ENCODE peak calls at places on chromosomes 1 and 21, in five cellular contexts. One of them, this sample, is unnamed.

GRCh38 chr1:150484861-150485260 is 2.4 kb upstream of the TARS2 start:
- DNase-seq in small intestine: peak
- DNase-seq in GM23338: peak
- DNase-seq in SJSA1: no peak
- DNase-seq in PC-9: no peak
- DNase-seq in this sample: no peak

GRCh38 chr1:247331526-247332214 is at the start of gene ZNF496:
- DNase-seq in SJSA1: peak
- DNase-seq in GM23338: peak
- DNase-seq in PC-9: peak
- DNase-seq in small intestine: peak
- DNase-seq in this sample: peak

GRCh38 chr1:68453060-68453665 is 3.4 kb upstream of the RPE65 start:
- DNase-seq in GM23338: no peak
- DNase-seq in PC-9: peak
- DNase-seq in SJSA1: no peak
- DNase-seq in small intestine: no peak
- DNase-seq in this sample: no peak

GRCh38 chr1:162678439-162678838 is 46.2 kb downstream of the DDR2 start:
- DNase-seq in small intestine: peak
- DNase-seq in SJSA1: no peak
- DNase-seq in PC-9: no peak
- DNase-seq in GM23338: no peak
- DNase-seq in this sample: no peak

GRCh38 chr1:77175230-77175844 is 43.9 kb downstream of the PIGK start:
- DNase-seq in GM23338: peak
- DNase-seq in SJSA1: no peak
- DNase-seq in PC-9: no peak
- DNase-seq in small intestine: no peak
- DNase-seq in this sample: no peak

GRCh38 chr1:155000475-155000724 is 2.2 kb upstream of the ZBTB7B start:
- DNase-seq in SJSA1: no peak
- DNase-seq in PC-9: no peak
- DNase-seq in small intestine: no peak
- DNase-seq in GM23338: no peak
- DNase-seq in this sample: no peak

GRCh38 chr1:246153796-246154212 is 353.3 kb downstream of the SMYD3 start:
- DNase-seq in SJSA1: no peak
- DNase-seq in PC-9: no peak
- DNase-seq in GM23338: no peak
- DNase-seq in small intestine: no peak
- DNase-seq in this sample: no peak

GRCh38 chr1:18957532-18958295 is 1.2 kb upstream of the IFFO2 start:
- DNase-seq in PC-9: no peak
- DNase-seq in GM23338: no peak
- DNase-seq in small intestine: no peak
- DNase-seq in SJSA1: no peak
- DNase-seq in this sample: no peak

GRCh38 chr21:45064091-45064490 is 10.3 kb upstream of the ADARB1 start:
- DNase-seq in GM23338: no peak
- DNase-seq in SJSA1: no peak
- DNase-seq in PC-9: no peak
- DNase-seq in small intestine: no peak
- DNase-seq in this sample: no peak

GRCh38 chr1:235821361-235821981 is 45.2 kb downstream of the LYST start:
- DNase-seq in GM23338: no peak
- DNase-seq in PC-9: no peak
- DNase-seq in SJSA1: peak
- DNase-seq in small intestine: no peak
- DNase-seq in this sample: no peak

GRCh38 chr1:54249798-54250497 is 50.0 kb downstream of the MRPL37 start:
- DNase-seq in SJSA1: peak
- DNase-seq in GM23338: peak
- DNase-seq in small intestine: peak
- DNase-seq in PC-9: peak
- DNase-seq in this sample: no peak

GRCh38 chr1:246155923-246156322 is 351.2 kb downstream of the SMYD3 start:
- DNase-seq in PC-9: no peak
- DNase-seq in SJSA1: no peak
- DNase-seq in small intestine: peak
- DNase-seq in GM23338: no peak
- DNase-seq in this sample: no peak

GRCh38 chr1:19676438-19676922 is 11.8 kb downstream of the HTR6 start:
- DNase-seq in PC-9: no peak
- DNase-seq in small intestine: no peak
- DNase-seq in SJSA1: no peak
- DNase-seq in GM23338: peak
- DNase-seq in this sample: peak

GRCh38 chr1:94949681-94950661 is 23.1 kb upstream of the CNN3 start:
- DNase-seq in GM23338: no peak
- DNase-seq in SJSA1: peak
- DNase-seq in small intestine: peak
- DNase-seq in PC-9: peak
- DNase-seq in this sample: no peak

GRCh38 chr1:243482237-243483022 is 226.6 kb downstream of the SDCCAG8 start:
- DNase-seq in small intestine: no peak
- DNase-seq in SJSA1: no peak
- DNase-seq in GM23338: peak
- DNase-seq in PC-9: no peak
- DNase-seq in this sample: no peak

DNA sequence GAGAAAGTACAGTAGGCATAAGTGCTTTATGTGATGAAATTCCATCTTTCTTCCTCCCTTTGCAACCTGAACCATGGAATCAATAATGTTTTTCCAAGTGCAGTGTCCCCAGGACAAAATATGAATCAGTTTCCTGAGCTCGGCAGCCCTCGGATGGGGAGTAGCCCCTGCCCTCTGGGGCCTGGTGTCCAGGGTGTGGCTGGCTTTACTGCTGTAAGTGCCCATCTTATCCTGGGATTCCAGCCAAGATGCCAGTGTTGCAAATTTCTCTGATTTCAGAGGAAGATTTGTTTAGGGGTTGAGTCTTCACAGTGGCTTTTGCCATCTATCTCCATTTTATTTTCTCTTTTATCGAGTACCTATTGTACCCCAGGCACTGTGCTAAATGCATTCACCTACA is 40.4 kb upstream of the SRP9 start:
- DNase-seq in small intestine: no peak
- DNase-seq in GM23338: no peak
- DNase-seq in SJSA1: no peak
- DNase-seq in PC-9: peak
- DNase-seq in this sample: no peak
- H3K27ac ChIP-seq in small intestine: no peak
- H3K27ac ChIP-seq in GM23338: no peak
- H3K27ac ChIP-seq in SJSA1: peak
- H3K27ac ChIP-seq in PC-9: peak
- H3K27ac ChIP-seq in this sample: peak

DNA sequence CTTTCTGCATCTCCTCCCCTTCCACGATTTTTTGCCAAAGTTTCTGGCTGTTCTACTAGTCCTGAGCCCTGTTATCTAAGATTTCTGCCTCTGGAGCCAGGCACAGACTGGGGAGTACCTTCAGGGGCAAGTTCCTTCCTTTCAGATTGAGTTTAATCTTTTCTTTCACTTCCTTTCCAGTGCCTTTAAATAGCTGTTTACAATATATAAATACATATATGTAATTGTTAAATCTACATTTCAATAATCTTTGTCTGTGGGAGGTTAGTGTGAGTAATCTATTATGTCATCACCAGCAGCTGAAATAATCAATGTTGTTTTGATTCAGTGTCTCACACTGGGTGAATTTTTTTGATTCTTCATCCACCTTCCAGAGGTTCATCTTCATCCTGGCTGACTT is 31.8 kb downstream of the DIPK1A start:
- DNase-seq in GM23338: no peak
- DNase-seq in small intestine: no peak
- DNase-seq in SJSA1: no peak
- DNase-seq in PC-9: no peak
- DNase-seq in this sample: no peak
- H3K4me3 ChIP-seq in GM23338: no peak
- H3K4me3 ChIP-seq in small intestine: no peak
- H3K4me3 ChIP-seq in SJSA1: no peak
- H3K4me3 ChIP-seq in PC-9: no peak
- H3K4me3 ChIP-seq in this sample: no peak

GRCh38 chr21:16308269-16308668 is 578.5 kb downstream of the USP25 start:
- DNase-seq in GM23338: no peak
- DNase-seq in SJSA1: no peak
- DNase-seq in small intestine: no peak
- DNase-seq in PC-9: no peak
- DNase-seq in this sample: no peak

GRCh38 chr21:16310191-16310590 is 580.4 kb downstream of the USP25 start:
- DNase-seq in small intestine: no peak
- DNase-seq in PC-9: no peak
- DNase-seq in GM23338: no peak
- DNase-seq in SJSA1: no peak
- DNase-seq in this sample: no peak

GRCh38 chr21:16305686-16306085 is 575.9 kb downstream of the USP25 start:
- DNase-seq in small intestine: no peak
- DNase-seq in SJSA1: no peak
- DNase-seq in GM23338: no peak
- DNase-seq in PC-9: no peak
- DNase-seq in this sample: no peak

GRCh38 chr21:16307256-16307655 is 577.5 kb downstream of the USP25 start:
- DNase-seq in small intestine: no peak
- DNase-seq in PC-9: no peak
- DNase-seq in GM23338: no peak
- DNase-seq in SJSA1: no peak
- DNase-seq in this sample: no peak

DNA sequence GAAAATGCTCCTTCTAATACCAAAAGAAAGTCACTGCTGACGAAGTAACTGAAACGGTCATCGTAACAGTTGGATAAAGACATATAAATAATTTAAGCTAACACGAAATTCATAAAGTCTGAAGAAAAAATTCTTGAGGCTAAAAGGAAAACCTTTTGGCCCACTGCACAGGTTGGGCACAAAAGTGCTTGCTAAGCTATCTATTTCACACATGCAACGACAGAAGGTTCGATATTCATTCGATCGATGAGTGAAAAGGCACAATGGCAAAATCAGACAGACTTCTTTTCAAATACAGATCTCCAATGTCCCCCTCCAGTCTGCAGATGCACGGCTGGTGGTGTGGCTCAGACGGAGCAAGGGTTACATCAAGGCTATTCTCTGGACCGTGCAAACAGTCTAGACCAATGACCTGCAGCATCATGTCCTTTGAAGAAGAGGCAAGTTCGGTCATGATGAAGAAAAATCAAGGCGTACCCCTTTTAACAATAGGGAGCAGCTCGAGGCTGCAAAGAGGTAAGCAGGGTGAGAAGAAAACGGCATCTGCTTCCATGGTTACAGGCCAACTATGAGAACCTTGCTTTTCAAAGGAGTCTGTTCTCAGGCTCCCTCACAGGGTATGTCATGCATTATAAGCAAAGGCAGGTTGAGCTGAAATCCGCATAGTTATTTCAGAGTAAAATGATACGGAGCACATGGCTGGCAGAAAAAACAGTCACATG is 579.6 kb downstream of the USP25 start:
- DNase-seq in small intestine: no peak
- DNase-seq in PC-9: no peak
- DNase-seq in SJSA1: no peak
- DNase-seq in GM23338: peak
- DNase-seq in this sample: no peak
- H3K27ac ChIP-seq in small intestine: no peak
- H3K27ac ChIP-seq in PC-9: no peak
- H3K27ac ChIP-seq in SJSA1: no peak
- H3K27ac ChIP-seq in GM23338: no peak
- H3K27ac ChIP-seq in this sample: no peak

GRCh38 chr1:56644064-56644940 is 812 bp upstream of the PRKAA2 start:
- DNase-seq in SJSA1: peak
- DNase-seq in small intestine: no peak
- DNase-seq in PC-9: no peak
- DNase-seq in GM23338: no peak
- DNase-seq in this sample: no peak
- H3K4me3 ChIP-seq in SJSA1: peak
- H3K4me3 ChIP-seq in small intestine: peak
- H3K4me3 ChIP-seq in PC-9: peak
- H3K4me3 ChIP-seq in GM23338: peak
- H3K4me3 ChIP-seq in this sample: peak

GRCh38 chr1:30823627-30823968 is 66.0 kb upstream of the LAPTM5 start:
- DNase-seq in small intestine: no peak
- DNase-seq in SJSA1: no peak
- DNase-seq in PC-9: no peak
- DNase-seq in GM23338: no peak
- DNase-seq in this sample: no peak

GRCh38 chr1:30824736-30825429 is 67.3 kb upstream of the LAPTM5 start:
- DNase-seq in small intestine: no peak
- DNase-seq in SJSA1: no peak
- DNase-seq in PC-9: no peak
- DNase-seq in GM23338: no peak
- DNase-seq in this sample: no peak

GRCh38 chr1:30823969-30824735 is 66.6 kb upstream of the LAPTM5 start:
- DNase-seq in SJSA1: peak
- DNase-seq in PC-9: peak
- DNase-seq in GM23338: peak
- DNase-seq in small intestine: peak
- DNase-seq in this sample: peak

GRCh38 chr1:30822006-30822405 is 64.4 kb upstream of the LAPTM5 start:
- DNase-seq in small intestine: peak
- DNase-seq in SJSA1: no peak
- DNase-seq in PC-9: no peak
- DNase-seq in GM23338: no peak
- DNase-seq in this sample: no peak

GRCh38 chr1:30822966-30823581 is 65.5 kb upstream of the LAPTM5 start:
- DNase-seq in SJSA1: peak
- DNase-seq in small intestine: no peak
- DNase-seq in GM23338: no peak
- DNase-seq in PC-9: no peak
- DNase-seq in this sample: no peak
- H3K27ac ChIP-seq in SJSA1: peak
- H3K27ac ChIP-seq in small intestine: no peak
- H3K27ac ChIP-seq in GM23338: no peak
- H3K27ac ChIP-seq in PC-9: no peak
- H3K27ac ChIP-seq in this sample: peak